ENCODE peak calls at places on chromosome 21, in eight cellular contexts. One of them, this sample, is unnamed.

GRCh38 chr21:18782721-18783120 is 379.1 kb upstream of the TMPRSS15 start:
- DNase-seq in omental fat pad: no peak
- DNase-seq in HCEC 1CT: no peak
- DNase-seq in smooth muscle cell of the brain vasculature: no peak
- DNase-seq in left kidney: no peak
- DNase-seq in NCI-H446: no peak
- DNase-seq in NCI-H345: no peak
- DNase-seq in HS-5: no peak
- DNase-seq in this sample: no peak

GRCh38 chr21:15682182-15682895 is 47.4 kb upstream of the USP25 start:
- DNase-seq in HCEC 1CT: peak
- DNase-seq in NCI-H446: no peak
- DNase-seq in omental fat pad: no peak
- DNase-seq in smooth muscle cell of the brain vasculature: no peak
- DNase-seq in HS-5: peak
- DNase-seq in left kidney: no peak
- DNase-seq in NCI-H345: no peak
- DNase-seq in this sample: peak

GRCh38 chr21:38831526-38832467 is 26.1 kb downstream of the ETS2 start:
- DNase-seq in smooth muscle cell of the brain vasculature: no peak
- DNase-seq in HCEC 1CT: peak
- DNase-seq in HS-5: peak
- DNase-seq in NCI-H345: no peak
- DNase-seq in left kidney: peak
- DNase-seq in NCI-H446: no peak
- DNase-seq in omental fat pad: peak
- DNase-seq in this sample: peak

GRCh38 chr21:45848352-45848751 is 133.2 kb upstream of the COL6A1 start:
- DNase-seq in HCEC 1CT: no peak
- DNase-seq in NCI-H345: no peak
- DNase-seq in left kidney: no peak
- DNase-seq in omental fat pad: no peak
- DNase-seq in NCI-H446: no peak
- DNase-seq in HS-5: no peak
- DNase-seq in smooth muscle cell of the brain vasculature: no peak
- DNase-seq in this sample: no peak

GRCh38 chr21:18164933-18165332 is 79.7 kb upstream of the CHODL start:
- DNase-seq in NCI-H446: no peak
- DNase-seq in NCI-H345: no peak
- DNase-seq in HCEC 1CT: no peak
- DNase-seq in left kidney: no peak
- DNase-seq in omental fat pad: no peak
- DNase-seq in smooth muscle cell of the brain vasculature: no peak
- DNase-seq in HS-5: no peak
- DNase-seq in this sample: no peak

GRCh38 chr21:43824250-43824882 is 35.0 kb downstream of the RRP1 start:
- DNase-seq in HS-5: no peak
- DNase-seq in smooth muscle cell of the brain vasculature: no peak
- DNase-seq in omental fat pad: no peak
- DNase-seq in left kidney: no peak
- DNase-seq in NCI-H446: no peak
- DNase-seq in NCI-H345: no peak
- DNase-seq in HCEC 1CT: peak
- DNase-seq in this sample: peak

GRCh38 chr21:39141502-39141901 is 41.7 kb downstream of the PSMG1 start:
- DNase-seq in left kidney: no peak
- DNase-seq in NCI-H345: peak
- DNase-seq in omental fat pad: no peak
- DNase-seq in HS-5: no peak
- DNase-seq in NCI-H446: no peak
- DNase-seq in HCEC 1CT: peak
- DNase-seq in smooth muscle cell of the brain vasculature: peak
- DNase-seq in this sample: peak

GRCh38 chr21:26199471-26199870 is 28.9 kb upstream of the APP start:
- DNase-seq in NCI-H446: no peak
- DNase-seq in HS-5: no peak
- DNase-seq in NCI-H345: no peak
- DNase-seq in HCEC 1CT: peak
- DNase-seq in smooth muscle cell of the brain vasculature: no peak
- DNase-seq in left kidney: no peak
- DNase-seq in omental fat pad: no peak
- DNase-seq in this sample: peak

GRCh38 chr21:42534361-42534900 is 20.8 kb downstream of the SLC37A1 start:
- DNase-seq in left kidney: peak
- DNase-seq in smooth muscle cell of the brain vasculature: no peak
- DNase-seq in NCI-H446: no peak
- DNase-seq in HCEC 1CT: no peak
- DNase-seq in NCI-H345: no peak
- DNase-seq in omental fat pad: no peak
- DNase-seq in HS-5: no peak
- DNase-seq in this sample: no peak

GRCh38 chr21:44402323-44403105 is 49.1 kb downstream of the TRPM2 start:
- DNase-seq in left kidney: no peak
- DNase-seq in omental fat pad: no peak
- DNase-seq in HCEC 1CT: no peak
- DNase-seq in NCI-H446: no peak
- DNase-seq in HS-5: no peak
- DNase-seq in NCI-H345: no peak
- DNase-seq in smooth muscle cell of the brain vasculature: no peak
- DNase-seq in this sample: no peak

GRCh38 chr21:41743321-41744027 is 23.4 kb downstream of the RIPK4 start:
- DNase-seq in NCI-H345: no peak
- DNase-seq in left kidney: no peak
- DNase-seq in omental fat pad: no peak
- DNase-seq in HCEC 1CT: no peak
- DNase-seq in NCI-H446: no peak
- DNase-seq in smooth muscle cell of the brain vasculature: no peak
- DNase-seq in HS-5: no peak
- DNase-seq in this sample: no peak

GRCh38 chr21:15688809-15689208 is 41.0 kb upstream of the USP25 start:
- DNase-seq in HS-5: peak
- DNase-seq in left kidney: no peak
- DNase-seq in NCI-H345: no peak
- DNase-seq in smooth muscle cell of the brain vasculature: no peak
- DNase-seq in HCEC 1CT: peak
- DNase-seq in NCI-H446: no peak
- DNase-seq in omental fat pad: no peak
- DNase-seq in this sample: peak

GRCh38 chr21:44272231-44272858 is 10.6 kb upstream of the DNMT3L start:
- DNase-seq in HS-5: no peak
- DNase-seq in omental fat pad: no peak
- DNase-seq in left kidney: no peak
- DNase-seq in smooth muscle cell of the brain vasculature: no peak
- DNase-seq in HCEC 1CT: no peak
- DNase-seq in NCI-H446: no peak
- DNase-seq in NCI-H345: no peak
- DNase-seq in this sample: no peak

This sample was measured in EL.